ENCODE peak calls at places on chromosomes 11 and 22, in five cellular contexts. One of them, this sample, is unnamed.

GRCh38 chr11:20668844-20669832 is at the start of gene NELL1:
- DNase-seq in stimulated activated CD4-positive, alpha-beta T cell treated with anti-CD3 and anti-CD28 coated beads, Interleukin-2, amount 100 ng/mL, for 24 hours: peak
- DNase-seq in nephron progenitor cell: peak
- DNase-seq in upper lobe of left lung: peak
- DNase-seq in kidney glomerular epithelial cell: no peak
- DNase-seq in this sample: no peak

GRCh38 chr11:59883597-59883996 is 5.0 kb downstream of the OOSP3 start:
- DNase-seq in stimulated activated CD4-positive, alpha-beta T cell treated with anti-CD3 and anti-CD28 coated beads, Interleukin-2, amount 100 ng/mL, for 24 hours: no peak
- DNase-seq in nephron progenitor cell: no peak
- DNase-seq in upper lobe of left lung: no peak
- DNase-seq in kidney glomerular epithelial cell: no peak
- DNase-seq in this sample: no peak

GRCh38 chr22:24716602-24717001 is 57.9 kb downstream of the PIWIL3 start:
- DNase-seq in stimulated activated CD4-positive, alpha-beta T cell treated with anti-CD3 and anti-CD28 coated beads, Interleukin-2, amount 100 ng/mL, for 24 hours: no peak
- DNase-seq in nephron progenitor cell: no peak
- DNase-seq in upper lobe of left lung: no peak
- DNase-seq in kidney glomerular epithelial cell: no peak
- DNase-seq in this sample: no peak

GRCh38 chr11:102783016-102783415 is 2.6 kb upstream of the MMP10 start:
- DNase-seq in stimulated activated CD4-positive, alpha-beta T cell treated with anti-CD3 and anti-CD28 coated beads, Interleukin-2, amount 100 ng/mL, for 24 hours: no peak
- DNase-seq in nephron progenitor cell: no peak
- DNase-seq in upper lobe of left lung: no peak
- DNase-seq in kidney glomerular epithelial cell: no peak
- DNase-seq in this sample: no peak

GRCh38 chr22:20524004-20524481 is 16.6 kb downstream of the MED15 start:
- DNase-seq in stimulated activated CD4-positive, alpha-beta T cell treated with anti-CD3 and anti-CD28 coated beads, Interleukin-2, amount 100 ng/mL, for 24 hours: no peak
- DNase-seq in nephron progenitor cell: no peak
- DNase-seq in upper lobe of left lung: no peak
- DNase-seq in kidney glomerular epithelial cell: peak
- DNase-seq in this sample: no peak

GRCh38 chr11:102564110-102564509 is 33.6 kb upstream of the MMP7 start:
- DNase-seq in stimulated activated CD4-positive, alpha-beta T cell treated with anti-CD3 and anti-CD28 coated beads, Interleukin-2, amount 100 ng/mL, for 24 hours: no peak
- DNase-seq in nephron progenitor cell: no peak
- DNase-seq in upper lobe of left lung: no peak
- DNase-seq in kidney glomerular epithelial cell: peak
- DNase-seq in this sample: no peak

GRCh38 chr22:36829370-36830002 is 12.7 kb upstream of the PVALB start:
- DNase-seq in stimulated activated CD4-positive, alpha-beta T cell treated with anti-CD3 and anti-CD28 coated beads, Interleukin-2, amount 100 ng/mL, for 24 hours: no peak
- DNase-seq in nephron progenitor cell: no peak
- DNase-seq in upper lobe of left lung: no peak
- DNase-seq in kidney glomerular epithelial cell: no peak
- DNase-seq in this sample: no peak

GRCh38 chr11:3115321-3115720 is 49.8 kb downstream of the OSBPL5 start:
- DNase-seq in stimulated activated CD4-positive, alpha-beta T cell treated with anti-CD3 and anti-CD28 coated beads, Interleukin-2, amount 100 ng/mL, for 24 hours: no peak
- DNase-seq in nephron progenitor cell: no peak
- DNase-seq in upper lobe of left lung: no peak
- DNase-seq in kidney glomerular epithelial cell: no peak
- DNase-seq in this sample: no peak

GRCh38 chr11:116993599-116993998 is 104.6 kb downstream of the SIK3 start:
- DNase-seq in stimulated activated CD4-positive, alpha-beta T cell treated with anti-CD3 and anti-CD28 coated beads, Interleukin-2, amount 100 ng/mL, for 24 hours: no peak
- DNase-seq in nephron progenitor cell: no peak
- DNase-seq in upper lobe of left lung: no peak
- DNase-seq in kidney glomerular epithelial cell: no peak
- DNase-seq in this sample: no peak

GRCh38 chr11:60122414-60123036 is 34.1 kb downstream of the MS4A2 start:
- DNase-seq in stimulated activated CD4-positive, alpha-beta T cell treated with anti-CD3 and anti-CD28 coated beads, Interleukin-2, amount 100 ng/mL, for 24 hours: no peak
- DNase-seq in nephron progenitor cell: no peak
- DNase-seq in upper lobe of left lung: no peak
- DNase-seq in kidney glomerular epithelial cell: no peak
- DNase-seq in this sample: no peak

GRCh38 chr11:20089796-20090653 is 70.2 kb downstream of the DBX1 start:
- DNase-seq in stimulated activated CD4-positive, alpha-beta T cell treated with anti-CD3 and anti-CD28 coated beads, Interleukin-2, amount 100 ng/mL, for 24 hours: no peak
- DNase-seq in nephron progenitor cell: no peak
- DNase-seq in upper lobe of left lung: no peak
- DNase-seq in kidney glomerular epithelial cell: no peak
- DNase-seq in this sample: no peak

GRCh38 chr11:117669062-117669461 is 128.0 kb downstream of the DSCAML1 start:
- DNase-seq in stimulated activated CD4-positive, alpha-beta T cell treated with anti-CD3 and anti-CD28 coated beads, Interleukin-2, amount 100 ng/mL, for 24 hours: no peak
- DNase-seq in nephron progenitor cell: no peak
- DNase-seq in upper lobe of left lung: peak
- DNase-seq in kidney glomerular epithelial cell: no peak
- DNase-seq in this sample: no peak

GRCh38 chr11:128283445-128283844 is 303.9 kb downstream of the ETS1 start:
- DNase-seq in stimulated activated CD4-positive, alpha-beta T cell treated with anti-CD3 and anti-CD28 coated beads, Interleukin-2, amount 100 ng/mL, for 24 hours: no peak
- DNase-seq in nephron progenitor cell: no peak
- DNase-seq in upper lobe of left lung: no peak
- DNase-seq in kidney glomerular epithelial cell: no peak
- DNase-seq in this sample: no peak

GRCh38 chr11:123173040-123173855 is 21.8 kb downstream of the CLMP start:
- DNase-seq in stimulated activated CD4-positive, alpha-beta T cell treated with anti-CD3 and anti-CD28 coated beads, Interleukin-2, amount 100 ng/mL, for 24 hours: no peak
- DNase-seq in nephron progenitor cell: no peak
- DNase-seq in upper lobe of left lung: no peak
- DNase-seq in kidney glomerular epithelial cell: peak
- DNase-seq in this sample: no peak

GRCh38 chr11:74559110-74559933 is 33.1 kb upstream of the POLD3 start:
- DNase-seq in stimulated activated CD4-positive, alpha-beta T cell treated with anti-CD3 and anti-CD28 coated beads, Interleukin-2, amount 100 ng/mL, for 24 hours: no peak
- DNase-seq in nephron progenitor cell: no peak
- DNase-seq in upper lobe of left lung: no peak
- DNase-seq in kidney glomerular epithelial cell: no peak
- DNase-seq in this sample: no peak

GRCh38 chr22:34429314-34429713 is 509.0 kb upstream of the LARGE1 start:
- DNase-seq in stimulated activated CD4-positive, alpha-beta T cell treated with anti-CD3 and anti-CD28 coated beads, Interleukin-2, amount 100 ng/mL, for 24 hours: no peak
- DNase-seq in nephron progenitor cell: no peak
- DNase-seq in upper lobe of left lung: no peak
- DNase-seq in kidney glomerular epithelial cell: no peak
- DNase-seq in this sample: no peak

GRCh38 chr22:22111267-22111751 is 128.7 kb upstream of the TOP3B start:
- DNase-seq in stimulated activated CD4-positive, alpha-beta T cell treated with anti-CD3 and anti-CD28 coated beads, Interleukin-2, amount 100 ng/mL, for 24 hours: peak
- DNase-seq in nephron progenitor cell: no peak
- DNase-seq in upper lobe of left lung: no peak
- DNase-seq in kidney glomerular epithelial cell: peak
- DNase-seq in this sample: no peak

GRCh38 chr11:23903044-23903704 is 593.7 kb upstream of the LUZP2 start:
- DNase-seq in stimulated activated CD4-positive, alpha-beta T cell treated with anti-CD3 and anti-CD28 coated beads, Interleukin-2, amount 100 ng/mL, for 24 hours: no peak
- DNase-seq in nephron progenitor cell: no peak
- DNase-seq in upper lobe of left lung: no peak
- DNase-seq in kidney glomerular epithelial cell: peak
- DNase-seq in this sample: no peak

GRCh38 chr11:10941429-10941828 is 83.6 kb upstream of the ZBED5 start:
- DNase-seq in stimulated activated CD4-positive, alpha-beta T cell treated with anti-CD3 and anti-CD28 coated beads, Interleukin-2, amount 100 ng/mL, for 24 hours: no peak
- DNase-seq in nephron progenitor cell: no peak
- DNase-seq in upper lobe of left lung: no peak
- DNase-seq in kidney glomerular epithelial cell: no peak
- DNase-seq in this sample: no peak

GRCh38 chr22:25366876-25367466 is 147.5 kb downstream of the CRYBB2 start:
- DNase-seq in stimulated activated CD4-positive, alpha-beta T cell treated with anti-CD3 and anti-CD28 coated beads, Interleukin-2, amount 100 ng/mL, for 24 hours: no peak
- DNase-seq in nephron progenitor cell: no peak
- DNase-seq in upper lobe of left lung: peak
- DNase-seq in kidney glomerular epithelial cell: no peak
- DNase-seq in this sample: no peak

GRCh38 chr11:134418119-134418840 is 6.2 kb upstream of the B3GAT1 start:
- DNase-seq in stimulated activated CD4-positive, alpha-beta T cell treated with anti-CD3 and anti-CD28 coated beads, Interleukin-2, amount 100 ng/mL, for 24 hours: no peak
- DNase-seq in nephron progenitor cell: peak
- DNase-seq in upper lobe of left lung: no peak
- DNase-seq in kidney glomerular epithelial cell: no peak
- DNase-seq in this sample: no peak

GRCh38 chr11:33696931-33697638 is 3.5 kb downstream of the C11orf91 start:
- DNase-seq in stimulated activated CD4-positive, alpha-beta T cell treated with anti-CD3 and anti-CD28 coated beads, Interleukin-2, amount 100 ng/mL, for 24 hours: no peak
- DNase-seq in nephron progenitor cell: no peak
- DNase-seq in upper lobe of left lung: no peak
- DNase-seq in kidney glomerular epithelial cell: no peak
- DNase-seq in this sample: no peak

GRCh38 chr11:23413057-23413456 is 552.8 kb upstream of the CCDC179 start:
- DNase-seq in stimulated activated CD4-positive, alpha-beta T cell treated with anti-CD3 and anti-CD28 coated beads, Interleukin-2, amount 100 ng/mL, for 24 hours: no peak
- DNase-seq in nephron progenitor cell: no peak
- DNase-seq in upper lobe of left lung: no peak
- DNase-seq in kidney glomerular epithelial cell: no peak
- DNase-seq in this sample: no peak